ENCODE peak calls at places on chromosomes 13 and 19, in six cellular contexts. E, U, I, F, S and K are unnamed samples.
A peak's percentile ranks its signal among the peaks of the same experiment; 100 is the strongest.

GRCh38 chr19:55256562-55257460 is 2.0 kb downstream of the PPP6R1 start:
- DNase-seq in E (no peak), U (no peak), I (no peak), F (no peak), S (no peak), K (no peak)

GRCh38 chr19:34963531-34964406 is at the start of gene ZNF792:
- DNase-seq in E (peak; percentile 3), U (peak; percentile 38), I (peak; percentile 46), F (peak; percentile 80), S (peak; percentile 79), K (peak; percentile 89)

GRCh38 chr19:53103141-53103902 is at the start of gene ZNF160:
- DNase-seq in E (peak; percentile 92), U (peak; percentile 98), I (peak; percentile 99), F (peak; percentile 99), S (peak; percentile 84), K (peak; percentile 100)

GRCh38 chr19:2950286-2951124 is 5.7 kb upstream of the ZNF77 start:
- DNase-seq in E (peak; percentile 99), U (peak; percentile 100), I (peak; percentile 100), F (peak; percentile 100), S (peak; percentile 97), K (peak; percentile 100)

GRCh38 chr19:15194938-15195337 is 5.9 kb downstream of the NOTCH3 start:
- DNase-seq in E (no peak), U (no peak), I (no peak), F (no peak), S (no peak), K (peak; percentile 72)

GRCh38 chr19:41521860-41522555 is 54.0 kb upstream of the CEACAM21 start:
- DNase-seq in E (no peak), U (no peak), I (peak; percentile 18), F (no peak), S (peak; percentile 21), K (peak; percentile 64)

GRCh38 chr13:93200626-93201025 is 26.0 kb upstream of the GPC6 start:
- DNase-seq in E (no peak), U (no peak), I (no peak), F (no peak), S (no peak), K (no peak)

GRCh38 chr13:27427663-27428062 is 3.2 kb downstream of the GTF3A start:
- DNase-seq in E (no peak), U (no peak), I (no peak), F (no peak), S (no peak), K (no peak)

GRCh38 chr19:51627491-51628138 is 2.6 kb downstream of the SIGLEC5 start:
- DNase-seq in E (no peak), U (no peak), I (no peak), F (no peak), S (no peak), K (no peak)

GRCh38 chr19:42051166-42052115 is 18.6 kb downstream of the GRIK5 start:
- DNase-seq in E (no peak), U (no peak), I (no peak), F (no peak), S (peak; percentile 56), K (no peak)

GRCh38 chr19:39906283-39906682 is 28.2 kb downstream of the FCGBP start:
- DNase-seq in E (no peak), U (no peak), I (no peak), F (no peak), S (no peak), K (no peak)

GRCh38 chr13:102028846-102029245 is 373.0 kb downstream of the FGF14 start:
- DNase-seq in E (no peak), U (no peak), I (no peak), F (no peak), S (no peak), K (no peak)

GRCh38 chr13:41460930-41461329 is 3.6 kb downstream of the RGCC start:
- DNase-seq in E (no peak), U (no peak), I (no peak), F (no peak), S (no peak), K (no peak)

GRCh38 chr13:51619614-51620013 is 35.4 kb downstream of the WDFY2 start:
- DNase-seq in E (peak; percentile 66), U (no peak), I (no peak), F (no peak), S (no peak), K (no peak)

GRCh38 chr13:26308836-26309235 is 54.9 kb downstream of the CDK8 start:
- DNase-seq in E (no peak), U (no peak), I (no peak), F (no peak), S (no peak), K (no peak)